ENCODE peak calls at places on chromosomes 11 and 22, in five cellular contexts. One of them, this sample, is unnamed.

GRCh38 chr22:43550024-43550620 is 138.3 kb downstream of the MPPED1 start:
- DNase-seq in SK-N-SH: no peak
- DNase-seq in K562: no peak
- DNase-seq in HepG2: no peak
- DNase-seq in GM12878: no peak
- DNase-seq in this sample: no peak

GRCh38 chr11:114496915-114497314 is 57.6 kb downstream of the REXO2 start:
- DNase-seq in K562: peak; percentile 17
- DNase-seq in SK-N-SH: no peak
- DNase-seq in HepG2: no peak
- DNase-seq in GM12878: no peak
- DNase-seq in this sample: no peak

GRCh38 chr11:104823638-104824037 is 74.6 kb downstream of the CASP12 start:
- DNase-seq in SK-N-SH: no peak
- DNase-seq in HepG2: no peak
- DNase-seq in K562: no peak
- DNase-seq in GM12878: no peak
- DNase-seq in this sample: no peak

GRCh38 chr22:22467112-22467511 is 41.4 kb downstream of the ZNF280B start:
- DNase-seq in HepG2: no peak
- DNase-seq in K562: no peak
- DNase-seq in SK-N-SH: no peak
- DNase-seq in GM12878: no peak
- DNase-seq in this sample: no peak

GRCh38 chr11:112163875-112164521 is at the start of gene IL18:
- DNase-seq in HepG2: no peak
- DNase-seq in SK-N-SH: no peak
- DNase-seq in GM12878: no peak
- DNase-seq in K562: peak; percentile 55
- DNase-seq in this sample: peak; percentile 83

GRCh38 chr22:20884454-20884853 is 25.6 kb downstream of the SNAP29 start:
- DNase-seq in GM12878: no peak
- DNase-seq in HepG2: no peak
- DNase-seq in SK-N-SH: no peak
- DNase-seq in K562: no peak
- DNase-seq in this sample: no peak

GRCh38 chr22:38718414-38718813 is 12.7 kb downstream of the GTPBP1 start:
- DNase-seq in GM12878: no peak
- DNase-seq in HepG2: peak; percentile 47
- DNase-seq in K562: no peak
- DNase-seq in SK-N-SH: peak; percentile 45
- DNase-seq in this sample: no peak

GRCh38 chr11:69573751-69574382 is 67.1 kb upstream of the CCND1 start:
- DNase-seq in HepG2: no peak
- DNase-seq in K562: no peak
- DNase-seq in SK-N-SH: no peak
- DNase-seq in GM12878: no peak
- DNase-seq in this sample: no peak

GRCh38 chr22:36330655-36331305 is 57.0 kb downstream of the MYH9 start:
- DNase-seq in HepG2: no peak
- DNase-seq in SK-N-SH: no peak
- DNase-seq in K562: peak; percentile 20
- DNase-seq in GM12878: no peak
- DNase-seq in this sample: peak; percentile 63

GRCh38 chr22:48053973-48054372 is 1291.5 kb downstream of the TBC1D22A start:
- DNase-seq in K562: no peak
- DNase-seq in GM12878: no peak
- DNase-seq in HepG2: no peak
- DNase-seq in SK-N-SH: no peak
- DNase-seq in this sample: no peak

GRCh38 chr22:33271390-33272161 is 213.4 kb upstream of the SYN3 start:
- DNase-seq in HepG2: no peak
- DNase-seq in GM12878: peak; percentile 95
- DNase-seq in SK-N-SH: no peak
- DNase-seq in K562: no peak
- DNase-seq in this sample: no peak

GRCh38 chr22:20441631-20442484 is 4.2 kb upstream of the SCARF2 start:
- DNase-seq in HepG2: no peak
- DNase-seq in K562: no peak
- DNase-seq in GM12878: no peak
- DNase-seq in SK-N-SH: no peak
- DNase-seq in this sample: no peak

GRCh38 chr22:36833073-36833472 is 16.2 kb upstream of the PVALB start:
- DNase-seq in SK-N-SH: no peak
- DNase-seq in GM12878: peak; percentile 20
- DNase-seq in HepG2: no peak
- DNase-seq in K562: no peak
- DNase-seq in this sample: no peak

GRCh38 chr11:94740083-94740974 is 27.8 kb upstream of the AMOTL1 start:
- DNase-seq in GM12878: no peak
- DNase-seq in SK-N-SH: peak; percentile 89
- DNase-seq in K562: no peak
- DNase-seq in HepG2: no peak
- DNase-seq in this sample: no peak

GRCh38 chr22:39212721-39213376 is 31.9 kb downstream of the PDGFB start:
- DNase-seq in SK-N-SH: no peak
- DNase-seq in GM12878: no peak
- DNase-seq in K562: peak; percentile 68
- DNase-seq in HepG2: peak; percentile 52
- DNase-seq in this sample: no peak

GRCh38 chr11:130738618-130739017 is 177.7 kb downstream of the SNX19 start:
- DNase-seq in K562: no peak
- DNase-seq in GM12878: no peak
- DNase-seq in HepG2: no peak
- DNase-seq in SK-N-SH: no peak
- DNase-seq in this sample: no peak

GRCh38 chr11:93089474-93090102 is 108.2 kb downstream of the SLC36A4 start:
- DNase-seq in GM12878: no peak
- DNase-seq in K562: peak; percentile 22
- DNase-seq in HepG2: peak; percentile 17
- DNase-seq in SK-N-SH: no peak
- DNase-seq in this sample: peak; percentile 18

GRCh38 chr22:23147632-23148387 is 2.5 kb downstream of the RAB36 start:
- DNase-seq in SK-N-SH: no peak
- DNase-seq in K562: no peak
- DNase-seq in GM12878: no peak
- DNase-seq in HepG2: peak; percentile 21
- DNase-seq in this sample: no peak

GRCh38 chr11:122163420-122163819 is 47.4 kb upstream of the BLID start:
- DNase-seq in SK-N-SH: no peak
- DNase-seq in K562: no peak
- DNase-seq in HepG2: no peak
- DNase-seq in GM12878: no peak
- DNase-seq in this sample: no peak

GRCh38 chr11:64086263-64086938 is 50.7 kb downstream of the FLRT1 start:
- DNase-seq in HepG2: no peak
- DNase-seq in K562: no peak
- DNase-seq in SK-N-SH: no peak
- DNase-seq in GM12878: no peak
- DNase-seq in this sample: no peak

GRCh38 chr11:491358-491757 is 15.7 kb downstream of the RNH1 start:
- DNase-seq in SK-N-SH: no peak
- DNase-seq in K562: no peak
- DNase-seq in GM12878: no peak
- DNase-seq in HepG2: no peak
- DNase-seq in this sample: no peak

GRCh38 chr11:22703040-22703439 is 36.6 kb downstream of the GAS2 start:
- DNase-seq in GM12878: peak; percentile 21
- DNase-seq in HepG2: peak; percentile 88
- DNase-seq in SK-N-SH: no peak
- DNase-seq in K562: peak; percentile 18
- DNase-seq in this sample: no peak

GRCh38 chr22:34878996-34879395 is 187.0 kb upstream of the ISX start:
- DNase-seq in HepG2: no peak
- DNase-seq in GM12878: no peak
- DNase-seq in SK-N-SH: no peak
- DNase-seq in K562: no peak
- DNase-seq in this sample: no peak

GRCh38 chr22:44580756-44581435 is 82.9 kb upstream of the RTL6 start:
- DNase-seq in GM12878: no peak
- DNase-seq in HepG2: no peak
- DNase-seq in K562: no peak
- DNase-seq in SK-N-SH: no peak
- DNase-seq in this sample: no peak

GRCh38 chr22:17234144-17234623 is 14.9 kb upstream of the ADA2 start:
- DNase-seq in K562: no peak
- DNase-seq in SK-N-SH: no peak
- DNase-seq in HepG2: no peak
- DNase-seq in GM12878: no peak
- DNase-seq in this sample: no peak

GRCh38 chr11:77868744-77869143 is 47.8 kb downstream of the AAMDC start:
- DNase-seq in GM12878: no peak
- DNase-seq in K562: no peak
- DNase-seq in HepG2: no peak
- DNase-seq in SK-N-SH: no peak
- DNase-seq in this sample: no peak

DNA sequence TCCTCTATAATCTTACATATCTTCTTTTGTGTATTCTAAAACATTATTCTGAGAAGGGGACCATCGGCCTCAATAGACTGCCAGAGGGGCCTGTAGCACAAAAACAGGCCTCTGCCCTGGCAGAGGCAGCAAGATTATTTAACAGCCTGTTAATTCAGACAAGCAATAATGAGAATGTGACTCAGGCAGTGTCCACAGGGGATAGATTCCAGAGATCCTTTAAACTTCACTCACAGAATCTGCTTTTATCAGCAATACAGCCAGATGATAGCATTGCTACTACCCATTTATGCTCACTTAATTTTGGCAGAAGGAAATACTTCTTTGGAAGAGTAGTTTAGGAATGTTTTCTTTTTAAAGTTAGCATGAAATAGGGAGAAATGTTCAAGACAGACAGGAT is 44.9 kb downstream of the AAMDC start:
- DNase-seq in HepG2: no peak
- DNase-seq in K562: no peak
- DNase-seq in GM12878: no peak
- DNase-seq in SK-N-SH: peak; percentile 58
- DNase-seq in this sample: no peak
- TF ChIP-seq REST in HepG2: no peak
- TF ChIP-seq REST in K562: no peak
- TF ChIP-seq REST in GM12878: no peak
- TF ChIP-seq REST in SK-N-SH: no peak
- TF ChIP-seq REST in this sample: no peak

DNA sequence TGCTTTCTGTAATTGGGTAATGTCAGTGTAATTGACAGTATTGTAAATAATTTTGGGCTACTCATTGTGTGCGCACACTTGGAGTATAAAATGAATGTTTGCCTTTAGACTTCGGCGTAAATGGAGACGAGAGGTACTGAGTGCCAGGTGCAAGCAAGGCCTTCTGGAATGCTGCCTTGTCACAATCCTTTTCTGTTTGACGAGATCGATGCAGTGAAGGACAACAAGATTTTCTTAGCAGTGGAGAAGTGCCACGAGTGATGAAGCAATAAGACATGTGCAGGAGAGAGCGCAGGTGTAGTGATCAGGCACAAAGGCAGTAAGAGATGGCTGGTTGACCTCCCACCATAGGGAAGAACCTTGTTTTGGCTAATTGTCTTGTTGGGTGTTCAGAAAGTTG is 67.5 kb downstream of the DDX10 start:
- DNase-seq in K562: no peak
- DNase-seq in SK-N-SH: no peak
- DNase-seq in HepG2: no peak
- DNase-seq in GM12878: no peak
- DNase-seq in this sample: no peak
- TF ChIP-seq GABPA in K562: no peak
- TF ChIP-seq GABPA in SK-N-SH: no peak
- TF ChIP-seq GABPA in HepG2: no peak
- TF ChIP-seq GABPA in GM12878: no peak
- TF ChIP-seq GABPA in this sample: no peak

DNA sequence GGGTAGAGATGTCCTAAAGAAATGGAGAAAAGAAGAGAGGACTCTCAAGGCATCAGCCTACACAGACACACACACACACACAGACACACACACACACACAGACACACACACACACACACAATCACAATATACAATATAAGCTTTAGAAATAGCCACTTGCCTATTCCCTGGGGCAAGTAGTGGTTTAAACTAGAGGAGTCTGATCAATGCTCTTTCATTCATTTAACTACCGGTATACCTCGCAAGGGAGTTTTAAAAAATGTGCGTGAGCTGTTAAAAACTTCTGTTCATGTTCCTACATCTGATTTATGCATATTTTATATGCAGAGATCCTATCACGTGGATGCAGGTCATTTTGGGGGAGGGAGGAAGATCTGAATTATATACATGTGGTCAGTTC is 56.7 kb downstream of the SYT13 start:
- DNase-seq in SK-N-SH: no peak
- DNase-seq in HepG2: no peak
- DNase-seq in GM12878: no peak
- DNase-seq in K562: no peak
- DNase-seq in this sample: no peak
- TF ChIP-seq REST in SK-N-SH: no peak
- TF ChIP-seq REST in HepG2: no peak
- TF ChIP-seq REST in GM12878: no peak
- TF ChIP-seq REST in K562: no peak
- TF ChIP-seq REST in this sample: no peak

DNA sequence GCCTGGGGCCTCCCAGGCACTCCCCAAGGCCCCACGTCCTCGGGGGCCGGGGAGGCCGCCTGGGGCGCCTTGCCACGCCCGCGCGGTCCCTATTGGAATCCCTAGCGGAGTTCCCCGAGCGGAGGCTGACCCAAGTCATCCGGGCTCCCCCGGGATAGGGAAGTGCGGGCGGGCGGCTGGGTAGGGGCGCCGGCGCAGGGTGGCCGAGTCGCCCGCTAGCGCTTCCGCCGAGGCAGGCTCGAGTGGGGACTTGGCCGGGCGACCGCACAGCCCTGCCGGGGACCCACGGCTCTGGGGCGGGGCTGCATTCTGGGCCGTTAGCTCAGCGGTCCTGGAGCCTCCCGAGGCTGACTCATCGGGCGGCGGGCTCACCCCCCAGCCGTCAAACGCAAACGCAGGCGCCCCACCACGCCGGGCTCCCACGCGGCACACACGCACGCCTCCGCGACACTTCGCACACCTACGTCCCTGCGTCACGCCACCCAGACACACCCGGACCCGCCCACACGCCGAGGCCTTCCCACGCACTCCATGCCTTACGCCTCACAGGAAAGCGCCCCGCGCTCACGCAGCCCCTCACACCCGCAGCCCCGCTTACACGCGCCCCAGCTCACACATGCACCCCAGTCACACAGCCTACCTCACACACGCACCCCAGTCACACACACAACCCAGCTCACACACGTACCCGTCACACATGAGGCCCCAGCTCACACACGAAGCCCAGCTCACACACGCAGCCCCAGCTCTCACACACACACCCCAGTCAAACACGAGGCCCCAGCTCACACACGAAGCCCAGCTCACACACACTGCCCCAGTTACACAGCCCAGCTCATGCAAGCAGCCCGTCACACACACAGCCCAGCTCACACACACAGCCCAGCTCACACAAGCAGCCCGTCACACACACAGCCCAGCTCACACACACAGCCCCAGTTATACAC is 1.1 kb downstream of the PHLDB1 start:
- DNase-seq in K562: peak; percentile 87
- DNase-seq in GM12878: no peak
- DNase-seq in HepG2: no peak
- DNase-seq in SK-N-SH: peak; percentile 74
- DNase-seq in this sample: peak; percentile 32
- TF ChIP-seq GABPA in K562: peak; percentile 32
- TF ChIP-seq GABPA in GM12878: no peak
- TF ChIP-seq GABPA in HepG2: no peak
- TF ChIP-seq GABPA in SK-N-SH: no peak
- TF ChIP-seq GABPA in this sample: no peak

GRCh38 chr11:62974848-62975522 is 9.8 kb downstream of the SLC22A6 start:
- DNase-seq in SK-N-SH: peak; percentile 80
- DNase-seq in K562: peak; percentile 46
- DNase-seq in HepG2: peak; percentile 6
- DNase-seq in GM12878: no peak
- DNase-seq in this sample: peak; percentile 10
- TF ChIP-seq REST in SK-N-SH: no peak
- TF ChIP-seq REST in K562: no peak
- TF ChIP-seq REST in HepG2: no peak
- TF ChIP-seq REST in GM12878: no peak
- TF ChIP-seq REST in this sample: no peak

This sample was measured in HL-60.